ENCODE peak calls at places on chromosomes 12 and 14, in eight cellular contexts. P, L, S, J, T, W, R and I are unnamed samples.

GRCh38 chr14:76904100-76904739 is 78.0 kb downstream of the LRRC74A start:
- DNase-seq in J (no peak), P (peak), W (no peak), R (peak), L (no peak), T (no peak), S (no peak), I (peak)

GRCh38 chr12:47360771-47361388 is 281.1 kb upstream of the AMIGO2 start:
- DNase-seq in P (no peak), J (peak), W (no peak), T (peak), R (no peak), L (peak), S (no peak), I (no peak)

GRCh38 chr14:50001146-50001998 is 108.5 kb downstream of the ARF6 start:
- DNase-seq in J (peak), T (peak), R (peak), S (peak), P (no peak), W (no peak), L (no peak), I (peak)

GRCh38 chr14:50964683-50965390 is 20.6 kb upstream of the PYGL start:
- DNase-seq in R (peak), J (no peak), L (peak), T (no peak), W (no peak), P (peak), S (no peak), I (no peak)

GRCh38 chr14:94423465-94424056 is 29.0 kb downstream of the SERPINA11 start:
- DNase-seq in W (peak), L (no peak), P (peak), T (no peak), S (peak), R (peak), J (peak), I (peak)

GRCh38 chr14:80315681-80316080 is 104.4 kb upstream of the DIO2 start:
- DNase-seq in L (no peak), W (no peak), P (no peak), R (no peak), S (no peak), T (no peak), J (no peak), I (no peak)

GRCh38 chr12:109840349-109841073 is 7.3 kb upstream of the TRPV4 start:
- DNase-seq in S (no peak), T (no peak), J (no peak), W (no peak), R (peak), P (no peak), L (no peak), I (peak)

GRCh38 chr14:20714593-20715250 is 26.2 kb downstream of the ANG start:
- DNase-seq in L (peak), R (peak), P (no peak), J (no peak), T (no peak), W (no peak), S (no peak), I (peak)

GRCh38 chr14:68596701-68597100 is 196.2 kb downstream of the ZFP36L1 start:
- DNase-seq in W (no peak), R (no peak), P (no peak), S (no peak), T (no peak), L (no peak), J (no peak), I (no peak)

GRCh38 chr12:6936642-6937480 is 6.8 kb upstream of the RNU7-1 start:
- DNase-seq in J (no peak), R (no peak), S (peak), W (no peak), P (no peak), L (peak), T (peak), I (no peak)

GRCh38 chr14:53979141-53979673 is 22.6 kb upstream of the BMP4 start:
- DNase-seq in R (peak), W (no peak), T (no peak), J (no peak), S (no peak), L (no peak), P (no peak), I (no peak)

GRCh38 chr14:21589317-21589716 is 9.4 kb upstream of the OR10G3 start:
- DNase-seq in S (no peak), P (no peak), J (no peak), L (no peak), W (no peak), R (no peak), T (no peak), I (no peak)

GRCh38 chr12:131923260-131923659 is 5.8 kb upstream of the PUS1 start:
- DNase-seq in S (no peak), L (no peak), J (no peak), W (peak), P (no peak), R (no peak), T (no peak), I (no peak)

GRCh38 chr14:72024043-72024407 is 91.8 kb downstream of the RGS6 start:
- DNase-seq in P (no peak), J (no peak), S (peak), L (peak), T (no peak), R (peak), W (peak), I (peak)

GRCh38 chr14:76138119-76138757 is 13.5 kb upstream of the GPATCH2L start:
- DNase-seq in S (no peak), T (no peak), P (no peak), L (no peak), R (no peak), W (no peak), J (no peak), I (no peak)

GRCh38 chr14:60514378-60515243 is 5.7 kb downstream of the SIX6 start:
- DNase-seq in J (no peak), L (peak), T (no peak), S (peak), W (no peak), R (peak), P (no peak), I (peak)

GRCh38 chr14:24406416-24406815 is 7.6 kb downstream of the NYNRIN start:
- DNase-seq in J (no peak), S (no peak), R (no peak), L (no peak), W (no peak), T (no peak), P (no peak), I (no peak)

GRCh38 chr12:32126720-32127119 is 20.1 kb downstream of the BICD1 start:
- DNase-seq in L (no peak), S (no peak), P (no peak), R (peak), J (no peak), T (no peak), W (no peak), I (no peak)

GRCh38 chr12:12747281-12747680 is 30.1 kb downstream of the CDKN1B start:
- DNase-seq in W (no peak), T (no peak), R (no peak), L (no peak), J (no peak), S (no peak), P (no peak), I (no peak)

GRCh38 chr12:75751769-75752471 is 240.5 kb upstream of the KRR1 start:
- DNase-seq in J (no peak), P (no peak), W (no peak), S (no peak), T (no peak), R (no peak), L (no peak), I (no peak)

GRCh38 chr12:112148031-112148513 is 22.7 kb downstream of the TRAFD1 start:
- DNase-seq in S (no peak), L (peak), T (no peak), P (no peak), W (no peak), J (no peak), R (peak), I (no peak)

GRCh38 chr14:104390941-104391901 is 188.3 kb upstream of the C14orf180 start:
- DNase-seq in P (no peak), W (peak), T (no peak), R (no peak), J (no peak), S (peak), L (no peak), I (no peak)

GRCh38 chr12:94616217-94616729 is 34.1 kb downstream of the TMCC3 start:
- DNase-seq in W (no peak), S (no peak), R (peak), J (no peak), T (no peak), P (no peak), L (no peak), I (peak)

GRCh38 chr12:23550753-23551152 is 398.7 kb downstream of the SOX5 start:
- DNase-seq in W (no peak), R (no peak), T (no peak), J (no peak), L (no peak), P (no peak), S (no peak), I (no peak)

GRCh38 chr14:104093366-104094055 is 8.0 kb downstream of the ASPG start:
- DNase-seq in S (no peak), J (no peak), R (no peak), T (no peak), L (no peak), W (no peak), P (no peak), I (peak)

GRCh38 chr14:104367811-104368750 is 211.5 kb upstream of the C14orf180 start:
- DNase-seq in W (no peak), P (no peak), S (no peak), L (no peak), R (no peak), T (no peak), J (no peak), I (no peak)

GRCh38 chr14:54627718-54628345 is 60.9 kb downstream of the SAMD4A start:
- DNase-seq in L (no peak), S (peak), J (peak), T (no peak), R (no peak), P (peak), W (peak), I (peak)

GRCh38 chr12:54749191-54749818 is 101.1 kb upstream of the DCD start:
- DNase-seq in J (peak), T (no peak), L (peak), W (peak), P (peak), S (no peak), R (peak), I (peak)

GRCh38 chr12:9668141-9669018 is 1.1 kb upstream of the CLEC2D start:
- DNase-seq in W (no peak), T (no peak), J (no peak), L (no peak), S (no peak), P (no peak), R (no peak), I (no peak)

GRCh38 chr12:131128556-131128955 is 174.8 kb downstream of the ADGRD1 start:
- DNase-seq in T (no peak), L (no peak), S (no peak), P (no peak), R (no peak), J (no peak), W (no peak), I (no peak)

GRCh38 chr12:29552324-29552927 is 54.9 kb upstream of the OVCH1 start:
- DNase-seq in P (no peak), L (peak), J (peak), T (peak), W (peak), R (peak), S (peak), I (peak)

GRCh38 chr12:130391186-130391585 is 53.5 kb downstream of the PIWIL1 start:
- DNase-seq in J (no peak), L (no peak), P (no peak), T (no peak), R (no peak), S (no peak), W (no peak), I (no peak)

GRCh38 chr12:75959506-75959905 is 72.1 kb downstream of the PHLDA1 start:
- DNase-seq in W (no peak), S (no peak), R (no peak), L (no peak), T (no peak), P (no peak), J (no peak), I (no peak)

GRCh38 chr12:32083489-32083888 is 23.2 kb upstream of the BICD1 start:
- DNase-seq in S (no peak), L (no peak), T (no peak), W (no peak), P (peak), J (no peak), R (no peak), I (peak)